ENCODE peak calls at places on chromosomes 2 and 18, in ten cellular contexts. N, Z, A, P, W, U, M, G, J and Q are unnamed samples.

GRCh38 chr2:15782009-15782751 is 158.2 kb upstream of the MYCN start:
- DNase-seq in N (no peak), Z (no peak), A (no peak), P (no peak), W (no peak), U (no peak), M (no peak), G (no peak), J (no peak), Q (no peak)

GRCh38 chr2:200226652-200227426 is 79.7 kb upstream of the SPATS2L start:
- DNase-seq in N (no peak), Z (no peak), A (no peak), P (no peak), W (no peak), U (peak), M (no peak), G (no peak), J (peak), Q (no peak)

GRCh38 chr2:185219981-185220380 is 518.6 kb upstream of the FSIP2 start:
- DNase-seq in N (no peak), Z (no peak), A (no peak), P (no peak), W (no peak), U (no peak), M (no peak), G (no peak), J (no peak), Q (no peak)

GRCh38 chr18:42141439-42141838 is 186.4 kb downstream of the PIK3C3 start:
- DNase-seq in N (no peak), Z (no peak), A (no peak), P (peak), W (no peak), U (no peak), M (no peak), G (no peak), J (no peak), Q (no peak)

GRCh38 chr2:20348542-20348941 is 2.1 kb downstream of the PUM2 start:
- DNase-seq in N (no peak), Z (peak), A (no peak), P (peak), W (no peak), U (no peak), M (no peak), G (no peak), J (no peak), Q (no peak)

GRCh38 chr2:194706179-194706578 is 950.8 kb upstream of the SLC39A10 start:
- DNase-seq in N (no peak), Z (no peak), A (no peak), P (no peak), W (no peak), U (no peak), M (no peak), G (no peak), J (no peak), Q (no peak)

GRCh38 chr2:116222793-116223192 is 1591.7 kb upstream of the DDX18 start:
- DNase-seq in N (no peak), Z (no peak), A (no peak), P (no peak), W (no peak), U (no peak), M (no peak), G (no peak), J (no peak), Q (no peak)

GRCh38 chr18:22272242-22272641 is 102.9 kb downstream of the GATA6 start:
- DNase-seq in N (no peak), Z (no peak), A (no peak), P (no peak), W (no peak), U (no peak), M (no peak), G (no peak), J (no peak), Q (no peak)

GRCh38 chr2:171798156-171798815 is 95.8 kb downstream of the SLC25A12 start:
- DNase-seq in N (no peak), Z (no peak), A (no peak), P (peak), W (no peak), U (no peak), M (no peak), G (peak), J (no peak), Q (no peak)

GRCh38 chr2:160375037-160375436 is 118.6 kb downstream of the RBMS1 start:
- DNase-seq in N (no peak), Z (no peak), A (no peak), P (no peak), W (no peak), U (no peak), M (no peak), G (no peak), J (no peak), Q (no peak)

GRCh38 chr2:155368934-155369333 is 670.4 kb downstream of the KCNJ3 start:
- DNase-seq in N (no peak), Z (no peak), A (no peak), P (peak), W (no peak), U (no peak), M (no peak), G (peak), J (no peak), Q (no peak)

GRCh38 chr2:125543968-125544514 is 1111.9 kb upstream of the GYPC start:
- DNase-seq in N (no peak), Z (no peak), A (no peak), P (no peak), W (no peak), U (no peak), M (no peak), G (no peak), J (no peak), Q (no peak)

GRCh38 chr2:46650556-46651001 is 171.2 kb downstream of the TMEM247 start:
- DNase-seq in N (peak), Z (peak), A (no peak), P (peak), W (peak), U (peak), M (peak), G (peak), J (peak), Q (peak)

GRCh38 chr2:19899853-19900525 is 1.8 kb downstream of the TTC32 start:
- DNase-seq in N (no peak), Z (no peak), A (no peak), P (no peak), W (no peak), U (no peak), M (no peak), G (peak), J (no peak), Q (no peak)

GRCh38 chr18:24995738-24996137 is 356.2 kb downstream of the ZNF521 start:
- DNase-seq in N (no peak), Z (no peak), A (no peak), P (no peak), W (no peak), U (no peak), M (no peak), G (no peak), J (no peak), Q (no peak)

GRCh38 chr2:60247471-60247870 is 306.0 kb downstream of the BCL11A start:
- DNase-seq in N (no peak), Z (no peak), A (no peak), P (no peak), W (no peak), U (no peak), M (no peak), G (no peak), J (no peak), Q (no peak)
- TF ChIP-seq POLR2A in N (no peak), Z (no peak), A (no peak), P (no peak), W (no peak), U (no peak), M (no peak), G (no peak), J (no peak), Q (no peak)

DNA sequence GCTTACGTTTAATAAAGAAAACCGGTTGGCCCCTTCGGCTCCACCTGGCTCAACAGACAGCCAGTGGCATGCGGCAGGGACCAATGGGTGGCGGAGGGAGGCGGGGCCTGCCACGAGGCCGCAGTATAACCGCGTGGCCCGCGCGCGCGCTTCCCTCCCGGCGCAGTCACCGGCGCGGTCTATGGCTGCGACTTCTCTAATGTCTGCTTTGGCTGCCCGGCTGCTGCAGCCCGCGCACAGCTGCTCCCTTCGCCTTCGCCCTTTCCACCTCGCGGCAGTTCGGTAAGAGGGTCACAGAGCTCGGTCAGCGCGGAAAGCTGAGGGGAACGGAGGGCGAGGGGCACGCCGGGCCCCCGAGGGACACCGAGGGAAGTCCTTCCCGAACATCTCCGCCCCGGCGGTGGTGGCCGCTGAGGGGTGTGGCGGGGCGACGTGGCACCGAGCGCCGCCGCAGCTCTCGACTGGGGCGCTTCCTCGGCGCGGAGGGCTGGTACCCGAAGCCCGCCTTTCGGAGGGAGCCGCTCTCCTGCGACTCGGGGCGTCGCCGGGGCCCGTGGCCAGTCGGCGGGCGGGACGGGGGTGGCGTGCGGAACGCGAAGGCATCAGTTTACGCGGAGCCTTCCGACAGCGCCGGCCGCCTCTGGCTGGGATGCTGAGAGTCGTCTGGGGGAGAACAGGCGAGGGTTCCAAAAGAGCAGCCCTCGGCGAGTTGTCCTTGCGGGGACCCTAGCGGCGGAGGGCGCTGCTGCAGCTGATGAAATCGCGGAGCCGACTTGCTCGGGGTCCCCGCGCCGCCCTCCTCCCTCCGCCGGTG is at the start of gene MTHFD2:
- DNase-seq in N (peak), Z (peak), A (peak), P (peak), W (peak), U (peak), M (peak), G (peak), J (peak), Q (peak)
- TF ChIP-seq POLR2A in N (peak), Z (peak), A (peak), P (peak), W (peak), U (peak), M (no peak), G (peak), J (peak), Q (peak)

DNA sequence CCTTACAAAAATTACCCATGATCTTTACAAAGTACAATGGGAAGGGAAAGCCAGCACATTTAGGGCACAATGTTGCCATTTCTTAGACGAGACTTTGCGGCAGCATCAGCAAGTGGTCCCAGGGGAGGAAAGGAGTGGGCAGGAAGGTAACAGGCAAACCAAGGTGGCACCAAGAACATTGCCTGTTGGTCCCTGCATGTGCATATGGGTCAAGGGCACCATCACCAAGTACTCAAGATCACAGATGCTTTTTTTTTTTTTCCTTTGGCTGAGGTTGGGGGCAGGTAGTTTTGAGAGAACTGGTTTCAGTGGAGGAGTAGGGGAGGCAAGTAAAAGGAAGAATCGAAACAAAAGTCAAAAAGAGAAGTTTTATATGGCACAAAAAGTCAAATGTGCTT is 753 bp upstream of the CYTIP start:
- DNase-seq in N (no peak), Z (no peak), A (peak), P (no peak), W (no peak), U (no peak), M (no peak), G (no peak), J (no peak), Q (no peak)
- TF ChIP-seq POLR2A in N (no peak), Z (no peak), A (no peak), P (no peak), W (peak), U (no peak), M (no peak), G (no peak), J (no peak), Q (no peak)

GRCh38 chr2:218319813-218320360 is 27.6 kb upstream of the TMBIM1 start:
- DNase-seq in N (no peak), Z (no peak), A (no peak), P (peak), W (no peak), U (no peak), M (no peak), G (no peak), J (no peak), Q (no peak)

GRCh38 chr2:218325566-218326160 is 31.0 kb upstream of the CATIP start:
- DNase-seq in N (no peak), Z (no peak), A (no peak), P (no peak), W (no peak), U (no peak), M (no peak), G (no peak), J (no peak), Q (no peak)

GRCh38 chr2:218320704-218321336 is 28.5 kb upstream of the TMBIM1 start:
- DNase-seq in N (no peak), Z (no peak), A (no peak), P (peak), W (no peak), U (no peak), M (no peak), G (no peak), J (no peak), Q (no peak)

GRCh38 chr2:218323526-218324472 is 31.5 kb upstream of the TMBIM1 start:
- DNase-seq in N (no peak), Z (peak), A (no peak), P (peak), W (no peak), U (peak), M (peak), G (peak), J (peak), Q (peak)

DNA sequence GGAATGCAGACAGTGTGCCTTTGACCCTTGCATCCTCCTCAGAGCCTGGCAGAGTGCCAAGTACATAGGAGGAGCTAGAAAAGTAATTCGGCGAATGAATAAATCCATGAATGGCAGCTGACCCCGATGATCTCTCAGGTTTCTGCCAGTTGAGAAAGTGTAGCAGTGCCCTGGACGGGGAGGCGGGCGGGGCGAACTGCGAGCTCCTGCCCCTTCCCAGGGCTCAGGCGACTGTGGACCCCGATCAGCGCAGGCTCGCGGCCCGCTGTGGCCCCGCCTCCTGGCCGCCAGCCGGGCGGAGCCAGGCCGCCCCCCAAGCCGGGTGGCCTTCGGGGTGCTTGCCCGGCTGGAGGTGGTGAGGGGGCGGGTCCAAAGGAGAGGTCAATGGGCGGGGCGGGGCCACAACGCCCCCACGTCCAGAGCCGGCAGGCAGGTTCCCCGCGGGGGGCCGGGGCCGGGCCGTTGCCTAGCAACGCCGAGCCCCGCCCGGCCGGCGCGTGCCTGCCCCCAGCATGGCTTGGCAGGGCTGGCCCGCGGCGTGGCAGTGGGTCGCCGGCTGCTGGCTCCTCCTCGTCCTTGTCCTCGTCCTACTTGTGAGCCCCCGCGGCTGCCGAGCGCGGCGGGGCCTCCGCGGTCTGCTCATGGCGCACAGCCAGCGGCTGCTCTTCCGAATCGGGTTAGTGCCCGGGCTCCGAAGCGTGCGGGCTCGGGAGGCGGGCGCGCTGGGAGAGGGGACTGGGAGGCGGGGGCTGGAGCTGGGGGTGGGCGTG is 30.6 kb upstream of the TMBIM1 start:
- DNase-seq in N (peak), Z (peak), A (peak), P (peak), W (no peak), U (peak), M (peak), G (peak), J (peak), Q (peak)
- TF ChIP-seq POLR2A in N (no peak), Z (peak), A (no peak), P (peak), W (peak), U (peak), M (peak), G (no peak), J (peak), Q (peak)

GRCh38 chr2:111896576-111896975 is 1.8 kb upstream of the MERTK start:
- DNase-seq in N (no peak), Z (no peak), A (no peak), P (no peak), W (no peak), U (no peak), M (peak), G (no peak), J (no peak), Q (no peak)

GRCh38 chr2:111897630-111897923 is 830 bp upstream of the MERTK start:
- DNase-seq in N (no peak), Z (no peak), A (no peak), P (no peak), W (no peak), U (no peak), M (no peak), G (no peak), J (no peak), Q (no peak)

GRCh38 chr2:111898703-111899514 is 502 bp downstream of the MERTK start:
- DNase-seq in N (peak), Z (no peak), A (no peak), P (peak), W (no peak), U (no peak), M (peak), G (peak), J (peak), Q (peak)

GRCh38 chr2:111896007-111896406 is 2.4 kb upstream of the MERTK start:
- DNase-seq in N (no peak), Z (peak), A (no peak), P (peak), W (no peak), U (no peak), M (no peak), G (no peak), J (peak), Q (no peak)

DNA sequence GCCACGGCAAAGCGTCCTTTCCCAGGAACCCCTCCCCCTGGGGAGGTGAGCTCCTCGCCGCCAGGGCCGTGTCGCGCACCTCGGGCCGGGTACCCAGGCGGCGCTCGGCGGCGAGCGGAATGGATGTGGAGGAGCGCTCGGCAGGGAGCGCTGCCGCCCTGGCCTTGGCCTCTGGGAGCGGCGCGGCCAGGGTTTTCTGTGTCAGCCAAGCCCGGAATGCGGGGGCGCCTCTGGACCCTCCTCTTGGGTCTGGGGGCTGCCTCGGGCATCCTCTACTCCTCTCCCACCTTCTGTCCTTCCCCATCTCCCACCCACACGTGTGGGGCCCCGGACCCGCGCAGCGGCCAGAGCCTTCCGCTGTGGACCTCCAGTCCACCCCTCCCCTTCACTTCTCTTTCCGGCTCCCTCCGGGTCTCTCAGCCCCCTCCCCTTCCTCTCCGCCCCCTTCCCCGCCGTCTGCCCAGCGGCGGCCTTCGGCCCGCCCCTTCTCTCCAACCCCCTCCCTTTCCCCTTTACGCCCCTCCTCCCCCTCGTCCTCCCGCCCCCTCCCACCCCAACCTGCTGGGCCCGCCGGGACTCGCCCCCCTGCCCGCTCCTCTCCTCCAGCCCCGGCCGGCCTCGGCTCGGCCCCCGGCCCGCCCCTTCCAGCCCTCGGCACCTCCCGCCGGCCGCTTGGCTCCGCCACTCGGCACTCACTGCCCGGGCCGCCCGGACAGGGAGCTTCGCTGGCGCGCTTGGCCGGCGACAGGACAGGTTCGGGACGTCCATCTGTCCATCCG is at the start of gene MERTK:
- DNase-seq in N (peak), Z (peak), A (peak), P (peak), W (no peak), U (peak), M (peak), G (peak), J (peak), Q (peak)
- TF ChIP-seq POLR2A in N (peak), Z (peak), A (no peak), P (peak), W (no peak), U (peak), M (peak), G (peak), J (peak), Q (peak)

GRCh38 chr2:218995972-218996644 is 2.9 kb upstream of the CRYBA2 start:
- DNase-seq in N (peak), Z (peak), A (peak), P (peak), W (no peak), U (peak), M (peak), G (peak), J (peak), Q (peak)
- TF ChIP-seq POLR2A in N (no peak), Z (peak), A (no peak), P (no peak), W (no peak), U (no peak), M (peak), G (no peak), J (peak), Q (peak)